ENCODE peak calls at places on chromosomes 13 and 19, in six cellular contexts. R, A, J, W, P and Q are unnamed samples.

GRCh38 chr13:90420683-90421082 is 926.8 kb upstream of the MIR17HG start:
- DNase-seq in R (peak; percentile 13), A (peak; percentile 31), J (no peak), W (no peak), P (no peak), Q (no peak)

GRCh38 chr19:49590971-49591730 is at the start of gene PRR12:
- DNase-seq in R (peak; percentile 67), A (peak; percentile 85), J (peak; percentile 84), W (peak; percentile 81), P (peak; percentile 26), Q (peak; percentile 73)

GRCh38 chr13:105928901-105929300 is 606.6 kb downstream of the EFNB2 start:
- DNase-seq in R (no peak), A (no peak), J (no peak), W (no peak), P (no peak), Q (no peak)

GRCh38 chr19:34432797-34433196 is 4.6 kb downstream of the UBA2 start:
- DNase-seq in R (no peak), A (peak; percentile 18), J (peak; percentile 52), W (no peak), P (no peak), Q (no peak)

GRCh38 chr19:38559428-38560401 is 58.0 kb downstream of the MAP4K1 start:
- DNase-seq in R (no peak), A (no peak), J (no peak), W (no peak), P (no peak), Q (no peak)

GRCh38 chr19:15330801-15331418 is 1.4 kb downstream of the BRD4 start:
- DNase-seq in R (peak; percentile 89), A (peak; percentile 74), J (peak; percentile 93), W (no peak), P (peak; percentile 79), Q (peak; percentile 17)

GRCh38 chr19:42555317-42555716 is 27.0 kb upstream of the CEACAM1 start:
- DNase-seq in R (no peak), A (peak; percentile 31), J (no peak), W (peak; percentile 35), P (no peak), Q (no peak)

GRCh38 chr13:35557475-35557874 is 81.0 kb upstream of the MAB21L1 start:
- DNase-seq in R (no peak), A (no peak), J (no peak), W (no peak), P (no peak), Q (no peak)

GRCh38 chr13:48892311-48892710 is 83.4 kb upstream of the FNDC3A start:
- DNase-seq in R (peak; percentile 92), A (no peak), J (peak; percentile 86), W (no peak), P (peak; percentile 48), Q (no peak)

GRCh38 chr19:18126097-18126496 is 26.9 kb upstream of the PIK3R2 start:
- DNase-seq in R (no peak), A (no peak), J (no peak), W (no peak), P (no peak), Q (no peak)

GRCh38 chr19:38862321-38863059 is 12.7 kb upstream of the HNRNPL start:
- DNase-seq in R (no peak), A (no peak), J (peak; percentile 84), W (no peak), P (no peak), Q (no peak)

GRCh38 chr19:39498262-39499081 is at the start of gene DLL3:
- DNase-seq in R (peak; percentile 7), A (peak; percentile 41), J (peak; percentile 53), W (peak; percentile 51), P (no peak), Q (no peak)

GRCh38 chr13:52925775-52926285 is 77.4 kb upstream of the PCDH8 start:
- DNase-seq in R (no peak), A (no peak), J (no peak), W (no peak), P (no peak), Q (no peak)

GRCh38 chr19:18833141-18833476 is 1.4 kb downstream of the UPF1 start:
- DNase-seq in R (no peak), A (no peak), J (peak; percentile 34), W (no peak), P (no peak), Q (no peak)

GRCh38 chr19:29664753-29665214 is 477 bp upstream of the PLEKHF1 start:
- DNase-seq in R (no peak), A (no peak), J (no peak), W (no peak), P (no peak), Q (no peak)
- H3K18ac ChIP-seq in R (no peak overlapping the region), A (no peak overlapping the region), J (peak overlapping the region; percentile 86), W (no peak overlapping the region), P (peak overlapping the region; percentile 43), Q (peak overlapping the region; percentile 86)

DNA sequence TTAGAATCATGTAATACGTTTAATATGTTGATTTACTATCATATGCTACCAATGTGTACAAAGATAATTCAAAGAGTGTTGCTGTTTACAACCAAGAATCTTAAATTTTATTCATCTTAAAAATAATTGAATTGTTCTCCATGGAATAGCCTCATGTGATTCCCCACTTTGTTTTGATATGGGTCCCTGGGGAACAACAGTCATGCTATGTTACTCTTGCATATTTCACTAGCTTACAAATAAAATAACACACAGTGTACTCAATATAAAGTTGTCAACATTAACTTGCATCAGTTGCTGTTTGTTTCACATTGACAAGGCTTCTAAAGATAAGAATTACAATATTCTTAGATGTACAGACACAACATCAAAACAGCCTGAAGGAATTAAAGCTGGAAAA is 2.3 kb downstream of the ENOX1 start:
- DNase-seq in R (no peak), A (no peak), J (no peak), W (no peak), P (no peak), Q (no peak)
- H3K18ac ChIP-seq in R (no peak overlapping the region), A (no peak overlapping the region), J (no peak overlapping the region), W (no peak overlapping the region), P (no peak overlapping the region), Q (no peak overlapping the region)

DNA sequence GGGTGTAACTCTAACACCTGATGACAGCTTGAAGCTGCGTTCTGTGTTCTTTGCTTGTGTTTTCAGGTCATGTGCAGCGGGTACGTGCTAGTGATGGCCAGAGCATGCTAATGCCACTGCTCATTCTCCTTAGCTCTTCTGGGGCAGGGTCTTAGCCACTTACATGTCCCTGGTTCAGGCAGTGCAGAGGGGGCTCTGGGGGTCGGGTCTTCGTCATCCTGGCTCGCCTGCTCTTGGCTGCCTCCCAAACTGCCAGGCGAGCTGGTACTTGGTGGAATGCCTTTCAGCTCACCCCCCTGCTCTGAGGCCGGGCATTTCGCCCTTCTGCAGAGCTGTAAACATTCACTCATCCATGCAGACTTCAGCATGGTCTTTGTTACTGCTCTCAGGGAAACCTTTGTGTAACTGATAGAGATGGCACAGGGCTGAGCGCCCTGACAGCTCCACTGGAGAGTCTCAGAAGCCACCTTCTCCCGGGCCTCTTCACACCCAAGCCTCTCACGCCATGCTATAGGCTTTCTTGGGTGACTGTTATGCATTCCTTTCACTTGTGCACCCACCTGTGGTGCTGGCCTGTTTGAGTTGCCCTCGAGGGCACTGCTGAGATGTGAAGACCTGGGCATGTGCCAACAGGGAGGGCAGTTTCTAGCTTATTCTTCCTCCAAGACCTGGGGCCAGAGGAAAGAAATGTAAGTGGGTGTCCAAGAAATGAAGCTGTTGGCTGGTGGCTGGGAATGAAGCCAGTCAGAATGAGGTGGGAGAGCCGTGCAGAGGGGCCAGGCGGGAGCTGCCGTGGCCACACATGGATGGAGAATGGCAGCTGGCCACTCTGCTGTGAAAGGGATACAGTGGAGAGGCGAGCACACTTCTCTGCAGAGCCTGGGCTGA is 24.5 kb downstream of the FAM124A start:
- DNase-seq in R (no peak), A (no peak), J (no peak), W (no peak), P (no peak), Q (no peak)
- H3K18ac ChIP-seq in R (no peak overlapping the region), A (no peak overlapping the region), J (no peak overlapping the region), W (no peak overlapping the region), P (no peak overlapping the region), Q (peak overlapping the region; percentile 63)

GRCh38 chr19:51327066-51327985 is 14.6 kb downstream of the VSIG10L start:
- DNase-seq in R (peak; percentile 17), A (peak; percentile 82), J (peak; percentile 51), W (peak; percentile 89), P (no peak), Q (peak; percentile 48)
- H3K18ac ChIP-seq in R (no peak overlapping the region), A (peak overlapping the region; percentile 24), J (no peak overlapping the region), W (peak overlapping the region; percentile 66), P (no peak overlapping the region), Q (peak overlapping the region; percentile 95)

DNA sequence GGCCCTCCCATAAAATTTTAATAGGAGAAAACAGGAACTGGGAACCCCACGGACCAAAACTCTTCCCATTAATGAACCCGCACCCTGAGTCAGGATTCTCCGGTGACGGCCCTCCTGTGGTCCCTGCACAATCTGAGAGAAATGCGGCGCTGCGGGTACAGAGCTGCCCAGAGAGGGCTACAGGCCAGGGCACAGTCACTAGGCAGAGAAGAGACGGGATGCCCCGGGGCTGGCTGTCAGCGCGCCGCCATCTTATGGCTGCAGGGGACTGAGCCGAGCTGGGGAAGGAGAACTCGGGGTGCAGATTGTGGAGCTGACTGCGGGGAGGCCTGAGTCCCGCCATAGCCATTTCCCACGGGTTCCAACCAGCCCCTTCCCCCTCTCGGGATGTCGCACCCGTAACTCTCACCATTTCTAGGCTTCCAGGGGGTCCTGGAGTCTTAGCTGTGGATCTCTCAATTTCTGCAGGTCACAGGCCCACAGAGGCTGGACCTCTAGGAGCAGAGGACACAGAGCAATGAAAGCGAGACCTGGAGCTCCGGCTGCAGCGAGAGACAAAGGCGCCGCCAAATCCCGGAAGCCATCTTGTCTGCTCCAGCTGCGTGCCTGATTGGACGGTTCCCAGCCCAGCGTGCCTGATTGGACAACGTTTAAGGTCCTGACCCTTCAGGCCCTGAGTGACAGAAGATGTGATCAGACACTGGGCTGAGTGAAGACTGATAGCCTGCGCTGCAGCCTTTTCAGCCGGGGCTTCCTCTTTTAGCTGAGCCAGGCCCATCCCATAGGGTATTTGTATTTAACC is at the start of gene ZNF675:
- DNase-seq in R (peak; percentile 89), A (peak; percentile 98), J (peak; percentile 94), W (peak; percentile 96), P (peak; percentile 96), Q (peak; percentile 90)
- H3K18ac ChIP-seq in R (no peak within 1 kb of the TSS), A (peak within 1 kb of the TSS; percentile 95), J (peak within 1 kb of the TSS; percentile 50), W (peak within 1 kb of the TSS; percentile 93), P (peak within 1 kb of the TSS; percentile 80), Q (peak within 1 kb of the TSS; percentile 88)

GRCh38 chr13:32141462-32141861 is 109.9 kb downstream of the FRY start:
- DNase-seq in R (no peak), A (no peak), J (no peak), W (no peak), P (no peak), Q (no peak)
- H3K18ac ChIP-seq in R (no peak overlapping the region), A (no peak overlapping the region), J (no peak overlapping the region), W (no peak overlapping the region), P (no peak overlapping the region), Q (no peak overlapping the region)

GRCh38 chr13:112330479-112331407 is 45.4 kb upstream of the SPACA7 start:
- DNase-seq in R (no peak), A (no peak), J (no peak), W (no peak), P (no peak), Q (no peak)
- H3K18ac ChIP-seq in R (no peak overlapping the region), A (no peak overlapping the region), J (no peak overlapping the region), W (no peak overlapping the region), P (no peak overlapping the region), Q (peak overlapping the region; percentile 98)